ENCODE peak calls at places on chromosome 1, in six cellular contexts. V is AG20443; B is posterior vena cava; N is AG04450; D is effector memory CD4-positive, alpha-beta T cell; U is B cell. C is an unnamed sample.

GRCh38 chr1:36857761-36858160 is 176.6 kb downstream of the GRIK3 start:
- DNase-seq in V (no peak), B (no peak), N (no peak), D (no peak), U (no peak), C (no peak)

GRCh38 chr1:212760126-212760823 is 31.3 kb downstream of the NSL1 start:
- DNase-seq in V (peak), B (no peak), N (no peak), D (no peak), U (peak), C (no peak)

GRCh38 chr1:224378855-224379631 is 22.4 kb downstream of the CNIH4 start:
- DNase-seq in V (no peak), B (no peak), N (no peak), D (no peak), U (peak), C (no peak)

GRCh38 chr1:156076609-156077429 is 5.4 kb downstream of the MEX3A start:
- DNase-seq in V (no peak), B (no peak), N (no peak), D (no peak), U (peak), C (no peak)

GRCh38 chr1:64474639-64475038 is 4.7 kb downstream of the CACHD1 start:
- DNase-seq in V (no peak), B (no peak), N (no peak), D (no peak), U (no peak), C (no peak)

GRCh38 chr1:240100351-240100750 is 8.7 kb downstream of the FMN2 start:
- DNase-seq in V (peak), B (no peak), N (no peak), D (no peak), U (no peak), C (no peak)

GRCh38 chr1:152110860-152111514 is 4.3 kb downstream of the TCHH start:
- DNase-seq in V (peak), B (peak), N (no peak), D (no peak), U (peak), C (no peak)

GRCh38 chr1:228873714-228874113 is 138.4 kb downstream of the RHOU start:
- DNase-seq in V (no peak), B (no peak), N (no peak), D (no peak), U (no peak), C (no peak)

GRCh38 chr1:86596891-86597290 is 50.0 kb downstream of the CLCA4 start:
- DNase-seq in V (no peak), B (no peak), N (no peak), D (no peak), U (no peak), C (no peak)

C was measured in chondrocyte.